ENCODE peak calls at places on chromosomes 13 and 19, in eight cellular contexts. C is AG04449, U is progenitor cell of endocrine pancreas, G is type B pancreatic cell, L is lower lobe of right lung, E is IMR-90, O is Calu3, Q is tibial artery. R is an unnamed sample.

GRCh38 chr13:75135325-75135825 is 346.6 kb downstream of the TBC1D4 start:
- DNase-seq in C (peak), U (no peak), G (no peak), L (no peak), E (peak), O (no peak), Q (no peak), R (no peak)

GRCh38 chr19:50387868-50388245 is 3.7 kb downstream of the POLD1 start:
- DNase-seq in C (no peak), U (no peak), G (no peak), L (no peak), E (no peak), O (no peak), Q (no peak), R (no peak)

GRCh38 chr13:43579321-43579720 is 207.5 kb downstream of the ENOX1 start:
- DNase-seq in C (no peak), U (no peak), G (no peak), L (no peak), E (no peak), O (no peak), Q (no peak), R (no peak)

GRCh38 chr19:15614507-15615379 is at the start of gene CYP4F8:
- DNase-seq in C (no peak), U (no peak), G (no peak), L (no peak), E (no peak), O (peak), Q (no peak), R (no peak)

GRCh38 chr13:44978328-44978727 is 10.9 kb downstream of the NUFIP1 start:
- DNase-seq in C (no peak), U (no peak), G (no peak), L (no peak), E (no peak), O (no peak), Q (no peak), R (no peak)

GRCh38 chr19:54608205-54608604 is 14.8 kb downstream of the LILRA1 start:
- DNase-seq in C (no peak), U (no peak), G (no peak), L (no peak), E (no peak), O (no peak), Q (no peak), R (no peak)

GRCh38 chr13:30676672-30677071 is 58.7 kb upstream of the ALOX5AP start:
- DNase-seq in C (no peak), U (no peak), G (no peak), L (no peak), E (peak), O (no peak), Q (no peak), R (no peak)

GRCh38 chr13:71864981-71865857 is 1.8 kb downstream of the DACH1 start:
- DNase-seq in C (no peak), U (peak), G (peak), L (peak), E (no peak), O (peak), Q (no peak), R (no peak)

GRCh38 chr19:41621654-41622053 is 5.2 kb downstream of the CEACAM4 start:
- DNase-seq in C (no peak), U (no peak), G (no peak), L (no peak), E (no peak), O (no peak), Q (no peak), R (no peak)

GRCh38 chr13:42474954-42475353 is 99.0 kb upstream of the TNFSF11 start:
- DNase-seq in C (peak), U (no peak), G (no peak), L (no peak), E (peak), O (no peak), Q (no peak), R (no peak)

GRCh38 chr13:30147380-30147779 is 160.0 kb downstream of the KATNAL1 start:
- DNase-seq in C (no peak), U (no peak), G (no peak), L (no peak), E (no peak), O (no peak), Q (no peak), R (no peak)

GRCh38 chr13:91768746-91769145 is 370.3 kb downstream of the GPC5 start:
- DNase-seq in C (no peak), U (no peak), G (no peak), L (no peak), E (no peak), O (no peak), Q (no peak), R (no peak)

GRCh38 chr19:47719047-47719885 is 6.0 kb downstream of the EHD2 start:
- DNase-seq in C (peak), U (no peak), G (no peak), L (peak), E (peak), O (no peak), Q (peak), R (no peak)

GRCh38 chr19:16794456-16794855 is 34.7 kb upstream of the SIN3B start:
- DNase-seq in C (no peak), U (no peak), G (no peak), L (no peak), E (no peak), O (no peak), Q (no peak), R (no peak)

GRCh38 chr13:111595276-111595675 is 274.8 kb downstream of the TEX29 start:
- DNase-seq in C (no peak), U (no peak), G (no peak), L (no peak), E (no peak), O (no peak), Q (no peak), R (no peak)

GRCh38 chr19:15210323-15210774 is 9.6 kb upstream of the NOTCH3 start:
- DNase-seq in C (peak), U (no peak), G (no peak), L (peak), E (peak), O (peak), Q (peak), R (no peak)

GRCh38 chr13:79900356-79900755 is 419.4 kb downstream of the NDFIP2 start:
- DNase-seq in C (no peak), U (no peak), G (no peak), L (no peak), E (no peak), O (no peak), Q (no peak), R (no peak)

GRCh38 chr13:40993987-40994386 is 25.1 kb downstream of the ELF1 start:
- DNase-seq in C (no peak), U (no peak), G (no peak), L (no peak), E (no peak), O (peak), Q (no peak), R (no peak)

GRCh38 chr13:74062933-74063332 is 71.3 kb downstream of the KLF12 start:
- DNase-seq in C (no peak), U (no peak), G (no peak), L (no peak), E (peak), O (no peak), Q (peak), R (no peak)

GRCh38 chr13:41548031-41548430 is 90.7 kb downstream of the RGCC start:
- DNase-seq in C (no peak), U (no peak), G (no peak), L (no peak), E (no peak), O (no peak), Q (no peak), R (no peak)

GRCh38 chr13:110352735-110353134 is 45.7 kb downstream of the COL4A2 start:
- DNase-seq in C (no peak), U (no peak), G (no peak), L (no peak), E (no peak), O (no peak), Q (no peak), R (no peak)

GRCh38 chr19:708154-709141 is at the start of gene PALM:
- DNase-seq in C (no peak), U (peak), G (no peak), L (no peak), E (no peak), O (no peak), Q (no peak), R (no peak)

GRCh38 chr19:42052241-42052863 is 17.7 kb downstream of the GRIK5 start:
- DNase-seq in C (no peak), U (no peak), G (no peak), L (no peak), E (no peak), O (no peak), Q (no peak), R (peak)

GRCh38 chr13:65844266-65844841 is 1385.8 kb downstream of the PCDH9 start:
- DNase-seq in C (no peak), U (no peak), G (no peak), L (no peak), E (no peak), O (no peak), Q (no peak), R (no peak)

GRCh38 chr19:50167314-50167721 is 4.2 kb upstream of the IZUMO2 start:
- DNase-seq in C (no peak), U (no peak), G (no peak), L (no peak), E (no peak), O (peak), Q (no peak), R (no peak)

GRCh38 chr19:49395581-49396407 is 7.7 kb downstream of the KASH5 start:
- DNase-seq in C (no peak), U (no peak), G (no peak), L (peak), E (no peak), O (no peak), Q (no peak), R (peak)

GRCh38 chr19:58380037-58380735 is 644 bp downstream of the ZNF837 start:
- DNase-seq in C (no peak), U (no peak), G (no peak), L (no peak), E (no peak), O (no peak), Q (no peak), R (no peak)

GRCh38 chr19:11346104-11346940 is at the start of the genes CCDC159 and TMEM205:
- DNase-seq in C (peak), U (peak), G (peak), L (peak), E (peak), O (peak), Q (peak), R (peak)
- TF ChIP-seq CTCF in C (peak), U (no peak), G (peak), L (no peak), E (peak), O (no peak), Q (no peak), R (peak)

DNA sequence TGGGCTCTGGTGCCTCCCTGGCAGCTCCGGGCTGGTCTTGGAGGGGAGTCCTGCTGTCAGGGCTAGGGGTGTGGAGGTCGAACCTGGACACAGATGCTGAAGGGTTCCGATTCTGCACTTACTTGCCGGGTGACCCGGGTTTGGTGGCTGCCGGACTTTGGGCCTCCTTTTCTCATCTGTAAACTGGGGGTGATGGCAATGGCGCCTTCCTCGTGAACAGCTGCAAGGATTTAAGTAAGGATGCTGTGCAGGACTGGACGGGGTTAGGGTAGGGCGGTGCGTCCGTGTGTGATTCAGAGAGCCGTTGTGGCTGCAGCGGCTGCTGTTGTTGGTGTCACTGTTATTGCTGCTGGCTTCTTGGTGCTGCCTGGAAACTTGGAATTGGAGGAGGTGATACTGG is 2.4 kb downstream of the HPN start:
- DNase-seq in C (no peak), U (no peak), G (no peak), L (no peak), E (no peak), O (no peak), Q (no peak), R (no peak)
- TF ChIP-seq CTCF in C (no peak), U (no peak), G (no peak), L (no peak), E (no peak), O (no peak), Q (no peak), R (no peak)

GRCh38 chr13:114314074-114314912 is at the start of gene CHAMP1:
- DNase-seq in C (peak), U (peak), G (peak), L (peak), E (peak), O (peak), Q (peak), R (peak)
- TF ChIP-seq CTCF in C (no peak), U (no peak), G (peak), L (no peak), E (no peak), O (no peak), Q (no peak), R (no peak)

GRCh38 chr19:11141937-11142527 is 13.6 kb downstream of the SPC24 start:
- DNase-seq in C (no peak), U (no peak), G (no peak), L (no peak), E (no peak), O (peak), Q (no peak), R (no peak)
- TF ChIP-seq CTCF in C (no peak), U (no peak), G (no peak), L (peak), E (no peak), O (peak), Q (no peak), R (no peak)

GRCh38 chr19:5389353-5389752 is 48.7 kb upstream of the PTPRS start:
- DNase-seq in C (no peak), U (no peak), G (no peak), L (no peak), E (no peak), O (no peak), Q (no peak), R (no peak)

GRCh38 chr19:5393088-5393487 is 52.5 kb upstream of the PTPRS start:
- DNase-seq in C (no peak), U (no peak), G (no peak), L (no peak), E (no peak), O (no peak), Q (no peak), R (peak)

GRCh38 chr19:5386841-5387240 is 46.2 kb upstream of the PTPRS start:
- DNase-seq in C (no peak), U (no peak), G (no peak), L (no peak), E (no peak), O (no peak), Q (no peak), R (no peak)

GRCh38 chr19:5392476-5392875 is 51.9 kb upstream of the PTPRS start:
- DNase-seq in C (no peak), U (no peak), G (no peak), L (no peak), E (no peak), O (no peak), Q (no peak), R (peak)

DNA sequence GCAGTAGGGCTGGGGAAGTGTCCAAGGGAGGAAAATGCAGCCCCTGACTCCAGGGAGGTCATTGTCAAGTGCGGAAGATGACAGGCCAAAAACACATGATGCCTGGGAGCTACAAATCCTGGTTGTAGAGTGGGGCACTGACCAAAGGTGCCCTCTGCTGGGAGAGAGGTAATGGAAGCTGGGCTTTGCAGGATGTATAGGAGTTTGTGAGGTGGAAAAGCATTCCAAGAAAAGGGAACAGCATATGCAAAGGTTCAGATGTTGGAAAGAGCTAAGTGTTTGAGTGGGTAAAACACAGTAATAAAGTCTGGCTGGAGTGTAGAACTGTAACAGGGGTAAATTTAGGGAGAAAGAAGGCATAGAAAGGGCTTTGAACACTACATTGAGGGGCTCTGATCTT is 46.9 kb upstream of the PTPRS start:
- DNase-seq in C (no peak), U (no peak), G (no peak), L (no peak), E (no peak), O (no peak), Q (no peak), R (peak)
- TF ChIP-seq CTCF in C (no peak), U (no peak), G (no peak), L (no peak), E (no peak), O (no peak), Q (no peak), R (no peak)

GRCh38 chr13:57725480-57725879 is 93.9 kb downstream of the PCDH17 start:
- DNase-seq in C (no peak), U (no peak), G (no peak), L (no peak), E (no peak), O (no peak), Q (no peak), R (no peak)

DNA sequence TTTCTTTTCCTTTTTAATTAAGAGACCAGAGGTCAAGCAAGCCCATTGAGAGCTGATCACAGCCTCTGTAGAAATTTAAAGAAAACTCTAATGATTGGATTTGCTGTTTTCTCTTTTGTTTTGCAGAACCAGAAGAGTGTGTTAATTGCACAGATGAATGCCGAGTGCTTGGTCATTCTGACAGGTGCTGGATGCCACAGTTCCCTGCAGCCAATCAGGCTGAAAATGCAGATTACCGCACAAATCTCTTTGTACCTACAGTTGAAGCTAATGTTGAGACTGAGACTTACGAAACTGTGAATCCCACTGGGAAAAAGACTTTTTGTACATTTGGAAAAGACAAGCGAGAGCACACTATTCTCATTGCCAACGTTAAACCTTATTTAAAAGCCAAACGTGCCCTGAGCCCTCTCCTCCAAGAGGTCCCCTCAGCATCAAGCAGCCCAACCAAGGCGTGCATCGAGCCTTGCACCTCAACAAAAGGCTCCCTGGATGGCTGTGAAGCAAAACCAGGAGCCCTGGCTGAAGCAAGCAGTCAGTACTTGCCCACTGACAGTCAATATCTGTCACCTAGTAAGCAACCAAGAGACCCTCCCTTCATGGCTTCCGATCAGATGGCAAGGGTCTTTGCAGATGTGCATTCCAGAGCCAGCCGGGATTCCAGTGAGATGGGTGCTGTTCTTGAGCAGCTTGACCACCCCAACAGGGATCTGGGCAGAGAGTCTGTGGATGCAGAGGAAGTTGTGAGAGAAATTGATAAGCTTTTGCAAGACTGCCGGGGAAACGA is 93.1 kb downstream of the PCDH17 start:
- DNase-seq in C (no peak), U (no peak), G (no peak), L (no peak), E (no peak), O (no peak), Q (no peak), R (no peak)
- TF ChIP-seq CTCF in C (no peak), U (no peak), G (no peak), L (no peak), E (no peak), O (no peak), Q (no peak), R (no peak)

GRCh38 chr19:3253270-3253669 is 28.8 kb downstream of the CELF5 start:
- DNase-seq in C (no peak), U (no peak), G (no peak), L (no peak), E (no peak), O (no peak), Q (no peak), R (no peak)
- TF ChIP-seq CTCF in C (no peak), U (no peak), G (no peak), L (no peak), E (no peak), O (no peak), Q (no peak), R (no peak)

DNA sequence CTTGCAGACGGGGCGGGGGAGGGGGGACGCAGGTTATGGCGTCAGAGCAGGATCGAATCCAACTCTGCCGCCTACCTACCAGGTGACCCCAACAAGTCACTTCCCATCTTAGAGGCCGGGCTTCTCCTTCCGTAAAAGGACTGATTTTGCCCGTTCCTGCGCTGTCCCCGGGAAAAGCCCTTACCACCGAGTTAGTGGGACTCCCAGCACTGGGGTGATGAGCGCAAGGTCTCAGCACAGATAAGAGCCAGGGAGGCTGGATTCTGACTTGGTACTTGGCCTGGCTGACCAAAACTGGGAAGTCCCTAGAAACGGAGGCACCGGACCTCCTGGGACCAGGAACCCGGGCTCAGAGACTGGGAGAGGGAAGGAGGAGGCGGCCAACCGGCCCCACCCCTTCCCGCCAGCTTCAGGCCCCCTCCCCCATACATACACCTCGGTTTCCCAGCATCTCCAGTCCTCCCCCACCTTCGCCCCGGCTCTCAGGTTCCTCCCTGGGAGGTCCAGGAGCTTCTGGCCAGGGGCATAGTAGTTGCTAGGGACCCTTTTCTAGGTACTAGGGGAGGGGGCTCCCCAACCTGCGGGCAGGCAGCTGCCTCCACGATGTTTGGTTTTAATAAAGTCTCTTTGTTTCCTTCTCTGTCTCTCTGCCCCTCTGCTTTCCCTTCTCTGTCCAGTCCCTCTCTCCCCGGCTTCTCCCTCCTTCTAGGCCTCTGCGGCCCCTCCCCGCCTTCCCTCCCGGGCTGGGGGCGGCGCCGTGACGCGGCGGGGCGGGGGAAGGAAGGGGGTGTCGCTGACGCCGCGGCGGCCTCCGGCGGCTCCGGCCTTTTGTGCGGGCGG is at the start of gene GRAMD1A:
- DNase-seq in C (no peak), U (peak), G (peak), L (peak), E (peak), O (peak), Q (peak), R (peak)
- TF ChIP-seq CTCF in C (no peak), U (no peak), G (no peak), L (no peak), E (no peak), O (no peak), Q (no peak), R (no peak)

DNA sequence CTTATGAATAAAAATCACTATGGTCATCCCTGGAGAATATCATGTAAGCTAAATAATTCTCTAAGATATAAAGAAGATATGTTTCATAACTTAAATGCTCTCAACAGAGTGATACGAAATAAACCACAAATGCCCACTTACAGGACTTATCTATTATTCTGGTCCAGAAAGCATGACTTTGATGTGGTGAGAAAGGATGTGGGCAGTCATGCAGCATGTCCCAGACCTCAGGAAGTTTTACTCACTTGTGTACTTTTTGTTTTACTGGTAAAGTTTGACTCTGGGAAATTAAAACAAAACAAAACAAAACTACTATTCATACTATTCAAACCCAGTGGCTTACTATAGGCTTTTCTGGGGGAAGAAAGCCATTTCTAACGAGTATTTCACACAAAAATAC is 483.2 kb upstream of the SLITRK6 start:
- DNase-seq in C (no peak), U (no peak), G (no peak), L (no peak), E (no peak), O (no peak), Q (no peak), R (no peak)
- TF ChIP-seq CTCF in C (no peak), U (no peak), G (no peak), L (no peak), E (no peak), O (no peak), Q (no peak), R (no peak)